ENCODE peak calls at places on chromosome 1, in six cellular contexts. One of them, this sample, is unnamed. For H3K4me1 and H3K27me3, the result is how much of the 10 kb centered on the place peaks cover.

GRCh38 chr1:86197206-86197855 is 40.8 kb upstream of the COL24A1 start:
- DNase-seq in stomach: no peak
- DNase-seq in cardiac muscle cell: no peak
- DNase-seq in CD8-positive, alpha-beta T cell: no peak
- DNase-seq in BE2C: no peak
- DNase-seq in esophagus squamous epithelium: no peak
- DNase-seq in this sample: no peak

GRCh38 chr1:5311147-5311546 is 656.7 kb downstream of the AJAP1 start:
- DNase-seq in esophagus squamous epithelium: no peak
- DNase-seq in stomach: no peak
- DNase-seq in BE2C: no peak
- DNase-seq in CD8-positive, alpha-beta T cell: no peak
- DNase-seq in cardiac muscle cell: no peak
- DNase-seq in this sample: no peak

GRCh38 chr1:245052258-245052657 is 102.5 kb upstream of the KIF26B start:
- DNase-seq in BE2C: no peak
- DNase-seq in cardiac muscle cell: no peak
- DNase-seq in stomach: no peak
- DNase-seq in CD8-positive, alpha-beta T cell: no peak
- DNase-seq in esophagus squamous epithelium: no peak
- DNase-seq in this sample: no peak

GRCh38 chr1:66729130-66729922 is 22.9 kb upstream of the DYNLT5 start:
- DNase-seq in CD8-positive, alpha-beta T cell: no peak
- DNase-seq in esophagus squamous epithelium: no peak
- DNase-seq in cardiac muscle cell: no peak
- DNase-seq in stomach: no peak
- DNase-seq in BE2C: no peak
- DNase-seq in this sample: no peak

GRCh38 chr1:184622136-184622823 is 132.4 kb downstream of the EDEM3 start:
- DNase-seq in cardiac muscle cell: peak
- DNase-seq in stomach: peak
- DNase-seq in esophagus squamous epithelium: no peak
- DNase-seq in CD8-positive, alpha-beta T cell: no peak
- DNase-seq in BE2C: peak
- DNase-seq in this sample: no peak

GRCh38 chr1:104780470-104781078 is 1030.9 kb downstream of the AMY1C start:
- DNase-seq in BE2C: peak
- DNase-seq in cardiac muscle cell: peak
- DNase-seq in CD8-positive, alpha-beta T cell: no peak
- DNase-seq in stomach: no peak
- DNase-seq in esophagus squamous epithelium: no peak
- DNase-seq in this sample: peak

GRCh38 chr1:90384152-90384650 is 332.9 kb downstream of the BARHL2 start:
- DNase-seq in CD8-positive, alpha-beta T cell: no peak
- DNase-seq in esophagus squamous epithelium: no peak
- DNase-seq in BE2C: no peak
- DNase-seq in stomach: no peak
- DNase-seq in cardiac muscle cell: no peak
- DNase-seq in this sample: no peak

GRCh38 chr1:115505157-115505571 is 136.6 kb upstream of the VANGL1 start:
- DNase-seq in BE2C: no peak
- DNase-seq in esophagus squamous epithelium: no peak
- DNase-seq in CD8-positive, alpha-beta T cell: no peak
- DNase-seq in stomach: no peak
- DNase-seq in cardiac muscle cell: no peak
- DNase-seq in this sample: no peak

GRCh38 chr1:39646232-39647081 is 7.0 kb upstream of the HEYL start:
- DNase-seq in BE2C: peak
- DNase-seq in esophagus squamous epithelium: no peak
- DNase-seq in CD8-positive, alpha-beta T cell: no peak
- DNase-seq in stomach: no peak
- DNase-seq in cardiac muscle cell: peak
- DNase-seq in this sample: peak

GRCh38 chr1:93593868-93594602 is 87.6 kb downstream of the BCAR3 start:
- DNase-seq in BE2C: no peak
- DNase-seq in CD8-positive, alpha-beta T cell: no peak
- DNase-seq in stomach: no peak
- DNase-seq in cardiac muscle cell: no peak
- DNase-seq in esophagus squamous epithelium: no peak
- DNase-seq in this sample: no peak
- H3K4me1 ChIP-seq in BE2C: under half
- H3K4me1 ChIP-seq in CD8-positive, alpha-beta T cell: under half
- H3K4me1 ChIP-seq in stomach: half or more
- H3K4me1 ChIP-seq in cardiac muscle cell: under half
- H3K4me1 ChIP-seq in esophagus squamous epithelium: under half
- H3K4me1 ChIP-seq in this sample: under half

GRCh38 chr1:43358121-43358745 is 548 bp upstream of the CDC20 start:
- DNase-seq in CD8-positive, alpha-beta T cell: no peak
- DNase-seq in BE2C: peak
- DNase-seq in esophagus squamous epithelium: no peak
- DNase-seq in stomach: no peak
- DNase-seq in cardiac muscle cell: peak
- DNase-seq in this sample: peak

GRCh38 chr1:43360616-43361015 is 1.8 kb downstream of the CDC20 start:
- DNase-seq in stomach: no peak
- DNase-seq in BE2C: no peak
- DNase-seq in CD8-positive, alpha-beta T cell: no peak
- DNase-seq in esophagus squamous epithelium: no peak
- DNase-seq in cardiac muscle cell: no peak
- DNase-seq in this sample: no peak

GRCh38 chr1:43358746-43359693 is at the start of gene CDC20:
- DNase-seq in BE2C: peak
- DNase-seq in esophagus squamous epithelium: peak
- DNase-seq in CD8-positive, alpha-beta T cell: peak
- DNase-seq in stomach: peak
- DNase-seq in cardiac muscle cell: peak
- DNase-seq in this sample: peak

GRCh38 chr1:43357251-43357650 is 1.5 kb upstream of the CDC20 start:
- DNase-seq in stomach: no peak
- DNase-seq in BE2C: no peak
- DNase-seq in CD8-positive, alpha-beta T cell: no peak
- DNase-seq in esophagus squamous epithelium: no peak
- DNase-seq in cardiac muscle cell: no peak
- DNase-seq in this sample: no peak

DNA sequence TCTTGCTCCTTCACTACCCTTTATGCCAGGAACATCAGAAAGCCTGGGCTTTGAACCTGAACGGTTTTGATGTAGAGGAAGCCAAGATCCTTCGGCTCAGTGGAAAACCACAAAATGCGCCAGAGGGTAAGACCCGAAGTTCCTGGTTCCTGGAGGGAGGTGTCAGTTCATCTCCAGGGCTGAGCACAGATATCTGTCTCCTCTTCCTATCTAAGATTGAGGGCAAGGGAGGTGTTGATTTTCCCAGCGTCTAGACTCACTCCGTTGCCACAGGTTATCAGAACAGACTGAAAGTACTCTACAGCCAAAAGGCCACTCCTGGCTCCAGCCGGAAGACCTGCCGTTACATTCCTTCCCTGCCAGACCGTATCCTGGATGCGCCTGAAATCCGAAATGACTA is 915 bp downstream of the CDC20 start:
- DNase-seq in stomach: no peak
- DNase-seq in cardiac muscle cell: no peak
- DNase-seq in esophagus squamous epithelium: no peak
- DNase-seq in BE2C: no peak
- DNase-seq in CD8-positive, alpha-beta T cell: no peak
- DNase-seq in this sample: no peak
- H3K4me3 ChIP-seq in stomach: peak
- H3K4me3 ChIP-seq in cardiac muscle cell: peak
- H3K4me3 ChIP-seq in esophagus squamous epithelium: peak
- H3K4me3 ChIP-seq in BE2C: peak
- H3K4me3 ChIP-seq in CD8-positive, alpha-beta T cell: no peak
- H3K4me3 ChIP-seq in this sample: peak

DNA sequence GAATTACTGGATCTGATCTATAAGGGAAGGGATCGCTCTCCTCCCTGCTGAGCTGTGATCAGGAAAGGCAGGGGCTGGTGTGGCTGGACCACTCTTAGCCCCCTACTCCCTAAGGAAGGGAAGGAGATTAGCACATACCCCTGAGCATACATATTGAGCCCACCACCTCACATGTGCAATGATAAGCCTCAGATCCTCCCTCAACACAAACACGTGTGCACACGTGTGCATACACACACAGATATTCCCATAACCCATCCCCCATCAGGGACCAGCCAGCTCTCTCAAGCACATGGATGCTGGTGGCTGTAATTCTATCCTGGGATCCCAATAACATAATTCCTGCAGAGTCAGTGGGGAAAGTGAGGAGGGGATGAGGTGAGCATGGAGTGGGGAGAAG is 21.2 kb downstream of the SYT2 start:
- DNase-seq in esophagus squamous epithelium: no peak
- DNase-seq in stomach: no peak
- DNase-seq in cardiac muscle cell: no peak
- DNase-seq in CD8-positive, alpha-beta T cell: no peak
- DNase-seq in BE2C: no peak
- DNase-seq in this sample: no peak
- H3K27me3 ChIP-seq in esophagus squamous epithelium: under half
- H3K27me3 ChIP-seq in stomach: under half
- H3K27me3 ChIP-seq in cardiac muscle cell: under half
- H3K27me3 ChIP-seq in CD8-positive, alpha-beta T cell: under half
- H3K27me3 ChIP-seq in BE2C: under half
- H3K27me3 ChIP-seq in this sample: under half

DNA sequence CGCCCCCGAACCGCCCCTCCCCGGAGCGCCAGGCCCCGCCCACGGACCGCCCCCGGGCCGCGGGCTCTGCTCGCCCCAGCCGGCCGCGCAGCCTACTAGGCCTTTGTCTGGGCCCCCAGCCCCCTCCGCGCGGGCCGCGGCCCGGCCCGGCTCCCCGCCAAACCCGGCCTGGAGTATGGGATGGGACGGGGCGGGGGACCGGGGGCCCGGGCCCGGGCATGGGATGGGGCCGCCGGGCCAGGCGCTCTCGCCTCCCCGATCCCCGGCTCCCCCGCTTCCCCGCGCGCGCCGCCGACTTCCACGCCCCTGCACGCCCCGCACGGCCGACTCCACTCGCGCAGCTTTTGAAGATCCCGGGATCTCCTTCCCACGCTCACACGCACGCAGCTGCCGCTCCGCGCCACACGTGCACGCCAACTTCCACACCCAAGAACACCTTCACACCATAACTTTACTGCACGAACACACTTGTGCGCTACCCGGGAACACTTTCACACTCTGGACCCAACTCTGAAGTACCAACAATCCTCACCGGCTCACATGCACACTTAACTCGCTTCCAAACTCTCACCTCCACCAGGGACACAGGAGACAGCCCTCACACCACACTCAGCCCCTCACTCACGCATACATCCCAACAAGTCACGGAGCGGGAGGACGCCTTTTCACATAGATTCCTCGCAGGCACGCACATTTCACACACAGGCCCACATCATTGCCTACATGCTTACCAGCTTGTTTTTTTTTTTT is 437 bp upstream of the HSPG2 start:
- DNase-seq in CD8-positive, alpha-beta T cell: peak
- DNase-seq in BE2C: peak
- DNase-seq in cardiac muscle cell: peak
- DNase-seq in esophagus squamous epithelium: no peak
- DNase-seq in stomach: peak
- DNase-seq in this sample: peak
- H3K4me1 ChIP-seq in CD8-positive, alpha-beta T cell: under half
- H3K4me1 ChIP-seq in BE2C: under half
- H3K4me1 ChIP-seq in cardiac muscle cell: half or more
- H3K4me1 ChIP-seq in esophagus squamous epithelium: half or more
- H3K4me1 ChIP-seq in stomach: half or more
- H3K4me1 ChIP-seq in this sample: under half

DNA sequence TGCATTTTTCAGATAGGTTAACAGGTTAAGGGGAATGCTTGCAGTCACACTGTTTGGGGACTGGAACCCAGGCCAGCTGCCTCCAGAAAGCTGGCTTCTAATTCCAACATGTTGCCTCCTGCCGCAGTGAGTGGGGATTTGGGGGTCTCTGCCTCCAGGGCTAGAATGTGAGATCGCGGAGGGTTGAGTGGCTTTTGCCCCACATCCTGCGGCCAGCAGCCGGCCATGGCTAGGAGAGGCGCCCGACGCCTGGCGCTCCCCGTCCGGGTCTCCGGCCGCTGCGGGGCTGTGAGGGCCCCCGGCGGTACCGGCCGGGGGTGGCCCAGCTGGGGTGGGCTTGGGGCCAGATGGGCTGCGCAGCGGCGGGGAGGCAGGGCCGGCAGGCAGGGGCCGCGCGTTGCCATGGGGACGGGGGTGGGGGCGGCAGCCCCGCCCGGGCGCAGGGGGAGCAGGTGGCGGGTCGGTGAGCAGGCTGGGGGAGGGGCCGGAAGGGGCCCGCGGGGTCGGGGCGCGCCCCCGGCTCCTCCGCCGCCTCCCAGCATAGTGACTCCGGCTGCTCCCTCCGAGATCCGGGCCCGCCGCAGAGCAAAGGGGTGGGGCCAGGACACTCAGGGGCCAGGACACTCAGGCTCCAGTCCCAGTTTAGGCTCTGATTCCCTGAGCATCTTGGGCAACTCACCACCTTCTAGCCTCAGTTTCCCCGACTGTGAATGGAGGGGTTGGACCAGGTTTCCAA is 68.5 kb upstream of the SSBP3 start:
- DNase-seq in esophagus squamous epithelium: no peak
- DNase-seq in cardiac muscle cell: peak
- DNase-seq in BE2C: peak
- DNase-seq in stomach: no peak
- DNase-seq in CD8-positive, alpha-beta T cell: no peak
- DNase-seq in this sample: no peak
- H3K4me3 ChIP-seq in esophagus squamous epithelium: peak
- H3K4me3 ChIP-seq in cardiac muscle cell: peak
- H3K4me3 ChIP-seq in BE2C: peak
- H3K4me3 ChIP-seq in stomach: peak
- H3K4me3 ChIP-seq in CD8-positive, alpha-beta T cell: peak
- H3K4me3 ChIP-seq in this sample: no peak

GRCh38 chr1:6462412-6463119 is 3.4 kb downstream of the TNFRSF25 start:
- DNase-seq in stomach: no peak
- DNase-seq in BE2C: no peak
- DNase-seq in CD8-positive, alpha-beta T cell: no peak
- DNase-seq in esophagus squamous epithelium: no peak
- DNase-seq in cardiac muscle cell: no peak
- DNase-seq in this sample: no peak
- H3K27me3 ChIP-seq in stomach: under half
- H3K27me3 ChIP-seq in BE2C: under half
- H3K27me3 ChIP-seq in CD8-positive, alpha-beta T cell: under half
- H3K27me3 ChIP-seq in esophagus squamous epithelium: under half
- H3K27me3 ChIP-seq in cardiac muscle cell: under half
- H3K27me3 ChIP-seq in this sample: under half

GRCh38 chr1:226646870-226647449 is 92.1 kb downstream of the ITPKB start:
- DNase-seq in esophagus squamous epithelium: no peak
- DNase-seq in CD8-positive, alpha-beta T cell: no peak
- DNase-seq in BE2C: no peak
- DNase-seq in cardiac muscle cell: no peak
- DNase-seq in stomach: no peak
- DNase-seq in this sample: no peak
- H3K4me1 ChIP-seq in esophagus squamous epithelium: half or more
- H3K4me1 ChIP-seq in CD8-positive, alpha-beta T cell: half or more
- H3K4me1 ChIP-seq in BE2C: under half
- H3K4me1 ChIP-seq in cardiac muscle cell: under half
- H3K4me1 ChIP-seq in stomach: half or more
- H3K4me1 ChIP-seq in this sample: under half

This sample was measured in HAP-1.